ENCODE peak calls at places on chromosomes 12 and 14, in seven cellular contexts. Z is RPMI7951, E is NCI-H82, N is activated T-helper 1 cell treated with Interleukin-2 at 50 U/mL for 16 hours, J is HCT116, V is AG09309, W is ELR. R is an unnamed sample.

GRCh38 chr12:67483871-67484554 is 164.5 kb upstream of the DYRK2 start:
- DNase-seq in Z (no peak), E (no peak), N (no peak), J (no peak), V (no peak), W (peak), R (no peak)

GRCh38 chr12:52906049-52906645 is 1.3 kb upstream of the KRT8 start:
- DNase-seq in Z (no peak), E (no peak), N (no peak), J (no peak), V (no peak), W (no peak), R (no peak)

GRCh38 chr12:122185494-122186082 is 2.7 kb downstream of the LRRC43 start:
- DNase-seq in Z (no peak), E (no peak), N (no peak), J (no peak), V (no peak), W (no peak), R (no peak)

GRCh38 chr14:69244946-69245345 is 15.0 kb upstream of the GALNT16 start:
- DNase-seq in Z (no peak), E (no peak), N (no peak), J (no peak), V (peak), W (no peak), R (no peak)

GRCh38 chr14:96038558-96038919 is 623 bp upstream of the C14orf132 start:
- DNase-seq in Z (no peak), E (peak), N (no peak), J (peak), V (no peak), W (no peak), R (no peak)

GRCh38 chr14:71626281-71626835 is 305.9 kb upstream of the RGS6 start:
- DNase-seq in Z (no peak), E (no peak), N (no peak), J (no peak), V (peak), W (peak), R (no peak)

GRCh38 chr12:11717533-11717961 is 68.1 kb downstream of the ETV6 start:
- DNase-seq in Z (peak), E (no peak), N (no peak), J (no peak), V (no peak), W (peak), R (no peak)

GRCh38 chr12:98895086-98895651 is 250.1 kb downstream of the APAF1 start:
- DNase-seq in Z (no peak), E (peak), N (no peak), J (no peak), V (no peak), W (no peak), R (no peak)

GRCh38 chr14:36430662-36431084 is 89.4 kb downstream of the NKX2-1 start:
- DNase-seq in Z (no peak), E (no peak), N (no peak), J (no peak), V (no peak), W (no peak), R (no peak)

GRCh38 chr12:27969901-27970390 is 2.6 kb downstream of the PTHLH start:
- DNase-seq in Z (peak), E (peak), N (no peak), J (peak), V (no peak), W (peak), R (peak)

GRCh38 chr12:15855646-15856045 is 26.5 kb upstream of the STRAP start:
- DNase-seq in Z (no peak), E (no peak), N (no peak), J (no peak), V (no peak), W (peak), R (no peak)

GRCh38 chr12:47312794-47313426 is 233.2 kb upstream of the AMIGO2 start:
- DNase-seq in Z (no peak), E (no peak), N (no peak), J (no peak), V (no peak), W (no peak), R (no peak)

GRCh38 chr14:50823051-50823762 is 7.8 kb downstream of the NIN start:
- DNase-seq in Z (no peak), E (no peak), N (no peak), J (no peak), V (no peak), W (no peak), R (no peak)

GRCh38 chr12:30019386-30020140 is 235.8 kb upstream of the TMTC1 start:
- DNase-seq in Z (peak), E (peak), N (no peak), J (no peak), V (no peak), W (no peak), R (no peak)

GRCh38 chr12:113103756-113104450 is 31.7 kb downstream of the RASAL1 start:
- DNase-seq in Z (no peak), E (peak), N (peak), J (no peak), V (no peak), W (no peak), R (peak)

GRCh38 chr12:83067981-83068380 is 381.3 kb downstream of the TMTC2 start:
- DNase-seq in Z (no peak), E (no peak), N (no peak), J (no peak), V (no peak), W (no peak), R (no peak)

GRCh38 chr14:68609012-68609411 is 183.9 kb downstream of the ZFP36L1 start:
- DNase-seq in Z (no peak), E (no peak), N (no peak), J (no peak), V (no peak), W (no peak), R (no peak)

GRCh38 chr12:9707864-9708808 is 24.8 kb downstream of the CLECL1 start:
- DNase-seq in Z (peak), E (peak), N (peak), J (peak), V (peak), W (peak), R (peak)

GRCh38 chr12:56840922-56841321 is 77.8 kb downstream of the HSD17B6 start:
- DNase-seq in Z (peak), E (peak), N (no peak), J (no peak), V (no peak), W (peak), R (no peak)

GRCh38 chr12:114691196-114691595 is 7.2 kb upstream of the TBX3 start:
- DNase-seq in Z (no peak), E (no peak), N (no peak), J (no peak), V (no peak), W (peak), R (no peak)

GRCh38 chr12:121534495-121535148 is 46.2 kb downstream of the KDM2B start:
- DNase-seq in Z (no peak), E (no peak), N (peak), J (no peak), V (no peak), W (no peak), R (peak)

GRCh38 chr12:104357431-104357952 is 54.0 kb downstream of the EID3 start:
- DNase-seq in Z (peak), E (peak), N (no peak), J (no peak), V (no peak), W (peak), R (no peak)

GRCh38 chr12:33942172-33942571 is 80.1 kb upstream of the ALG10 start:
- DNase-seq in Z (no peak), E (peak), N (no peak), J (no peak), V (no peak), W (no peak), R (no peak)

GRCh38 chr14:57089901-57090300 is 178.8 kb downstream of the EXOC5 start:
- DNase-seq in Z (no peak), E (peak), N (no peak), J (no peak), V (no peak), W (no peak), R (no peak)

GRCh38 chr14:57533214-57533613 is 39.6 kb upstream of the CCDC198 start:
- DNase-seq in Z (peak), E (peak), N (no peak), J (peak), V (no peak), W (peak), R (no peak)

GRCh38 chr14:94345344-94346072 is 22.4 kb upstream of the SERPINA6 start:
- DNase-seq in Z (peak), E (no peak), N (no peak), J (peak), V (peak), W (peak), R (no peak)

GRCh38 chr12:4383304-4383865 is 3.9 kb upstream of the FGF23 start:
- DNase-seq in Z (no peak), E (peak), N (no peak), J (no peak), V (no peak), W (no peak), R (no peak)

GRCh38 chr12:12511021-12511783 is 51.5 kb downstream of the DUSP16 start:
- DNase-seq in Z (no peak), E (no peak), N (no peak), J (no peak), V (no peak), W (peak), R (no peak)

GRCh38 chr12:52440821-52441319 is 6.7 kb upstream of the KRT75 start:
- DNase-seq in Z (no peak), E (no peak), N (no peak), J (peak), V (no peak), W (peak), R (no peak)

GRCh38 chr14:104383088-104383805 is 196.3 kb upstream of the C14orf180 start:
- DNase-seq in Z (no peak), E (peak), N (no peak), J (no peak), V (no peak), W (no peak), R (no peak)

GRCh38 chr12:127570793-127571360 is 696.1 kb upstream of the TMEM132C start:
- DNase-seq in Z (no peak), E (no peak), N (no peak), J (no peak), V (no peak), W (no peak), R (no peak)

GRCh38 chr12:111447571-111448265 is 42.0 kb downstream of the SH2B3 start:
- DNase-seq in Z (no peak), E (no peak), N (no peak), J (no peak), V (no peak), W (no peak), R (no peak)

GRCh38 chr12:111557271-111558106 is 41.6 kb downstream of the ATXN2 start:
- DNase-seq in Z (no peak), E (no peak), N (no peak), J (no peak), V (no peak), W (peak), R (no peak)

GRCh38 chr14:51566831-51567582 is 84.7 kb upstream of the FRMD6 start:
- DNase-seq in Z (no peak), E (no peak), N (no peak), J (no peak), V (no peak), W (no peak), R (no peak)

GRCh38 chr12:50934371-50934851 is 17.9 kb upstream of the HIGD1C start:
- DNase-seq in Z (no peak), E (no peak), N (no peak), J (no peak), V (no peak), W (no peak), R (no peak)

GRCh38 chr14:61756135-61756534 is 6.1 kb upstream of the SNAPC1 start:
- DNase-seq in Z (no peak), E (no peak), N (no peak), J (no peak), V (no peak), W (no peak), R (no peak)

GRCh38 chr14:53956427-53957201 is at the start of gene BMP4:
- DNase-seq in Z (no peak), E (peak), N (no peak), J (peak), V (no peak), W (peak), R (no peak)

GRCh38 chr12:120961604-120962486 is 16.5 kb upstream of the HNF1A start:
- DNase-seq in Z (no peak), E (peak), N (no peak), J (no peak), V (no peak), W (no peak), R (no peak)

GRCh38 chr12:47910486-47910885 is 5.7 kb upstream of the VDR start:
- DNase-seq in Z (peak), E (no peak), N (no peak), J (no peak), V (no peak), W (peak), R (no peak)

R was measured in activated T-helper 9 cell treated with anti-CD3 and anti-CD28 coated beads, Interleukin-2, amount 50 U/mL, for 16 hours.